ENCODE peak calls at places on chromosome 1, in nine cellular contexts. K is pancreas; D is D341Med; U is activated B cell treated with CpG ODN at 0.5 μM for 24 hours; W is ACHN; M is stimulated activated CD4-positive, alpha-beta T cell treated with anti-CD3 and anti-CD28 coated beads, TNF-alpha, amount 100 ng/mL, for 4 hours; Y is GM20000; Q is fibroblast of the aortic adventitia; X is EH. T is an unnamed sample.

GRCh38 chr1:243917863-243918565 is 68.0 kb upstream of the AKT3 start:
- DNase-seq in K (no peak), U (no peak), Q (peak), Y (no peak), M (no peak), X (peak), D (no peak), W (peak), T (no peak)

GRCh38 chr1:240310226-240310925 is 218.7 kb downstream of the FMN2 start:
- DNase-seq in Q (peak), D (no peak), X (peak), W (no peak), U (no peak), K (no peak), Y (no peak), M (no peak), T (peak)

GRCh38 chr1:68293609-68294353 is 61.5 kb upstream of the WLS start:
- DNase-seq in K (no peak), X (peak), W (no peak), D (no peak), Q (peak), Y (no peak), M (no peak), U (no peak), T (peak)

GRCh38 chr1:1290238-1290731 is 10.0 kb downstream of the SCNN1D start:
- DNase-seq in Y (peak), Q (no peak), U (peak), X (peak), W (peak), D (peak), M (peak), K (peak), T (no peak)

GRCh38 chr1:10866314-10867091 is 70.1 kb upstream of the CASZ1 start:
- DNase-seq in W (no peak), D (no peak), U (no peak), M (no peak), Y (no peak), X (peak), Q (no peak), K (no peak), T (no peak)

GRCh38 chr1:24805534-24806301 is 60.5 kb downstream of the CLIC4 start:
- DNase-seq in K (no peak), X (peak), U (no peak), Q (peak), Y (no peak), M (no peak), D (no peak), W (no peak), T (peak)

GRCh38 chr1:5718716-5719632 is 273.3 kb downstream of the NPHP4 start:
- DNase-seq in U (no peak), M (no peak), D (no peak), K (no peak), Q (no peak), W (no peak), Y (no peak), X (no peak), T (no peak)

GRCh38 chr1:200526709-200527612 is 93.6 kb downstream of the KIF14 start:
- DNase-seq in K (no peak), M (no peak), W (no peak), Q (peak), U (no peak), Y (peak), X (peak), D (no peak), T (peak)

GRCh38 chr1:116178837-116179236 is 67.6 kb downstream of the MAB21L3 start:
- DNase-seq in D (no peak), X (no peak), M (no peak), U (no peak), Y (no peak), Q (no peak), K (peak), W (no peak), T (no peak)

GRCh38 chr1:32208463-32208862 is 426 bp upstream of the DCDC2B start:
- DNase-seq in Q (no peak), Y (no peak), D (no peak), W (no peak), X (no peak), U (no peak), M (no peak), K (no peak), T (no peak)